ENCODE peak calls at places on chromosomes 5 and 9, in seven cellular contexts. N is breast epithelium, A is IMR-90, O is A549, B is prostate gland, F is right lobe of liver, C is HepG2. P is an unnamed sample.

GRCh38 chr9:115278241-115279035 is 160.5 kb upstream of the TNC start:
- DNase-seq in N (no peak), A (no peak), O (no peak), B (no peak), F (no peak), C (no peak), P (no peak)

GRCh38 chr9:137073992-137074399 is 3.3 kb upstream of the UAP1L1 start:
- DNase-seq in N (no peak), A (no peak), O (no peak), B (no peak), F (no peak), C (peak), P (no peak)

GRCh38 chr5:39547548-39548154 is 122.9 kb upstream of the DAB2 start:
- DNase-seq in N (no peak), A (peak), O (peak), B (peak), F (no peak), C (peak), P (peak)

GRCh38 chr5:113250341-113250953 is 184.3 kb downstream of the TSSK1B start:
- DNase-seq in N (no peak), A (peak), O (no peak), B (no peak), F (no peak), C (no peak), P (peak)

GRCh38 chr9:77605449-77606220 is 42.5 kb downstream of the GNA14 start:
- DNase-seq in N (no peak), A (no peak), O (no peak), B (no peak), F (no peak), C (no peak), P (no peak)

GRCh38 chr5:172412724-172413260 is 41.5 kb downstream of the SH3PXD2B start:
- DNase-seq in N (peak), A (peak), O (no peak), B (no peak), F (peak), C (no peak), P (peak)

GRCh38 chr5:172744106-172745104 is 26.6 kb downstream of the DUSP1 start:
- DNase-seq in N (no peak), A (no peak), O (no peak), B (peak), F (no peak), C (no peak), P (peak)

GRCh38 chr5:132487841-132488555 is 2.6 kb downstream of the IRF1 start:
- DNase-seq in N (peak), A (no peak), O (no peak), B (no peak), F (no peak), C (no peak), P (peak)

GRCh38 chr9:121269888-121270254 is 1.9 kb downstream of the GSN start:
- DNase-seq in N (no peak), A (no peak), O (no peak), B (no peak), F (no peak), C (no peak), P (no peak)

GRCh38 chr5:103546858-103547257 is 15.7 kb downstream of the NUDT12 start:
- DNase-seq in N (no peak), A (no peak), O (no peak), B (no peak), F (no peak), C (no peak), P (no peak)

GRCh38 chr9:95207403-95207802 is 110.1 kb downstream of the FANCC start:
- DNase-seq in N (no peak), A (no peak), O (no peak), B (no peak), F (no peak), C (no peak), P (no peak)

GRCh38 chr5:125023673-125024072 is 277.2 kb upstream of the ZNF608 start:
- DNase-seq in N (no peak), A (peak), O (no peak), B (no peak), F (no peak), C (no peak), P (no peak)

GRCh38 chr5:103452089-103452488 is 110.5 kb downstream of the NUDT12 start:
- DNase-seq in N (no peak), A (no peak), O (no peak), B (no peak), F (no peak), C (no peak), P (no peak)

GRCh38 chr9:88072831-88073365 is 65.4 kb downstream of the SPATA31C2 start:
- DNase-seq in N (no peak), A (no peak), O (no peak), B (no peak), F (no peak), C (no peak), P (no peak)

GRCh38 chr9:137314561-137315560 is 12.8 kb upstream of the NRARP start:
- DNase-seq in N (peak), A (no peak), O (no peak), B (no peak), F (no peak), C (no peak), P (peak)

GRCh38 chr5:36908544-36909260 is 32.1 kb downstream of the NIPBL start:
- DNase-seq in N (no peak), A (no peak), O (no peak), B (no peak), F (no peak), C (no peak), P (no peak)

GRCh38 chr5:2023196-2023595 is 140.5 kb upstream of the IRX4 start:
- DNase-seq in N (no peak), A (no peak), O (no peak), B (no peak), F (no peak), C (no peak), P (no peak)

GRCh38 chr9:117783828-117784227 is 79.6 kb downstream of the TLR4 start:
- DNase-seq in N (no peak), A (no peak), O (no peak), B (no peak), F (peak), C (no peak), P (no peak)

GRCh38 chr5:159133041-159133741 is 33.5 kb upstream of the EBF1 start:
- DNase-seq in N (no peak), A (peak), O (peak), B (peak), F (no peak), C (peak), P (peak)

GRCh38 chr5:138177936-138178515 is 404 bp downstream of the BRD8 start:
- DNase-seq in N (no peak), A (peak), O (peak), B (peak), F (peak), C (peak), P (no peak)

GRCh38 chr5:88142801-88143692 is 125.6 kb downstream of the TMEM161B start:
- DNase-seq in N (no peak), A (no peak), O (no peak), B (no peak), F (no peak), C (no peak), P (peak)

GRCh38 chr9:111442360-111443027 is 41.7 kb downstream of the ECPAS start:
- DNase-seq in N (no peak), A (no peak), O (no peak), B (no peak), F (no peak), C (no peak), P (no peak)

GRCh38 chr5:167652690-167653089 is 638.8 kb upstream of the WWC1 start:
- DNase-seq in N (no peak), A (peak), O (no peak), B (no peak), F (no peak), C (no peak), P (no peak)

GRCh38 chr9:125997510-125997823 is 250.3 kb downstream of the PBX3 start:
- DNase-seq in N (no peak), A (no peak), O (no peak), B (no peak), F (peak), C (no peak), P (no peak)

GRCh38 chr9:94922098-94922607 is 195.7 kb downstream of the AOPEP start:
- DNase-seq in N (no peak), A (peak), O (no peak), B (peak), F (no peak), C (peak), P (peak)

GRCh38 chr9:124339603-124340146 is 75.6 kb downstream of the PSMB7 start:
- DNase-seq in N (no peak), A (no peak), O (no peak), B (no peak), F (no peak), C (no peak), P (no peak)

GRCh38 chr5:141811287-141812155 is 66.7 kb downstream of the PCDH1 start:
- DNase-seq in N (no peak), A (no peak), O (peak), B (no peak), F (no peak), C (peak), P (no peak)

GRCh38 chr9:93105620-93106019 is 9.6 kb downstream of the CARD19 start:
- DNase-seq in N (no peak), A (no peak), O (no peak), B (no peak), F (no peak), C (no peak), P (no peak)

GRCh38 chr9:93110400-93110855 is 14.4 kb downstream of the CARD19 start:
- DNase-seq in N (peak), A (no peak), O (no peak), B (no peak), F (peak), C (no peak), P (peak)

GRCh38 chr9:93108301-93109041 is 12.5 kb downstream of the CARD19 start:
- DNase-seq in N (no peak), A (no peak), O (no peak), B (no peak), F (peak), C (no peak), P (peak)

GRCh38 chr9:93107151-93107824 is 11.3 kb downstream of the CARD19 start:
- DNase-seq in N (peak), A (no peak), O (no peak), B (no peak), F (peak), C (no peak), P (peak)

DNA sequence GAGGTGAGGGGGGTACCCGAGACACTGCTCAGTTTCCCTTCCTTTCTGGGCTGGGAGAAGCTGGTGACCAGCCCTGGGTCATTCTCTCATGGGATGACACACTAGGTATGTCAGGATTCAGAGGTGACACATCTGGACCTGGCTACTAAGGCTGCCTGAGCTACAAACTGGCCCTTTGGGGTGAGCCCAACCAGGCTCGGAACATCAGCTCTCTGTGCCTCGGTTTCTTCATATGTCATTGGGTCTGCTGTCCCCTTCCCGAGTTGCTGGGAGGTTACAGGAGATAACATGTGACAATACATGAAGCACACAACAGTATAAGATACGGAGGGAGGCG is 11.8 kb downstream of the CARD19 start:
- DNase-seq in N (no peak), A (no peak), O (no peak), B (no peak), F (peak), C (no peak), P (no peak)
- H3K27ac ChIP-seq in N (no peak), A (no peak), O (no peak), B (no peak), F (no peak), C (no peak), P (no peak)

DNA sequence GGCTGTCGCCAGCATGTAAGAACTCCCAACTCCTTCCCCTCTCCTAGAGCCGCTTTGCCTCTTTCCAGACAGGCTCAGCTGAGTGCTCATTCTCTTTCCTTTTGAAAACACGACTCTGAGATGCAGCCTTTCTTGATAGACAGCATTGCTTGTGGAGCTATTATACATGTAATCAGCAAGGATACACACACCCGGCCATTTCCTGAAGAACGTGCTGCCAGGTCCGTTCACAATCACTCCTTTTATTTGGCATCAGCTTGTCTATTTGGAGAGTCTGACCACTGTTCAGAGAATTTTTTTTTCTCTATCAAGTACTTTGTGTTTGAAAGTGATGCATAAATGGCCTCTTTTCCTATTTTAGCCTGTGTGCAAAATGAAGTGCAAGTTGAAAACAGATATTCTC is 328.7 kb downstream of the MARCHF11 start:
- DNase-seq in N (no peak), A (no peak), O (no peak), B (no peak), F (no peak), C (no peak), P (no peak)
- TF ChIP-seq POLR2A in N (no peak), A (no peak), O (no peak), B (no peak), F (no peak), C (no peak), P (no peak)

DNA sequence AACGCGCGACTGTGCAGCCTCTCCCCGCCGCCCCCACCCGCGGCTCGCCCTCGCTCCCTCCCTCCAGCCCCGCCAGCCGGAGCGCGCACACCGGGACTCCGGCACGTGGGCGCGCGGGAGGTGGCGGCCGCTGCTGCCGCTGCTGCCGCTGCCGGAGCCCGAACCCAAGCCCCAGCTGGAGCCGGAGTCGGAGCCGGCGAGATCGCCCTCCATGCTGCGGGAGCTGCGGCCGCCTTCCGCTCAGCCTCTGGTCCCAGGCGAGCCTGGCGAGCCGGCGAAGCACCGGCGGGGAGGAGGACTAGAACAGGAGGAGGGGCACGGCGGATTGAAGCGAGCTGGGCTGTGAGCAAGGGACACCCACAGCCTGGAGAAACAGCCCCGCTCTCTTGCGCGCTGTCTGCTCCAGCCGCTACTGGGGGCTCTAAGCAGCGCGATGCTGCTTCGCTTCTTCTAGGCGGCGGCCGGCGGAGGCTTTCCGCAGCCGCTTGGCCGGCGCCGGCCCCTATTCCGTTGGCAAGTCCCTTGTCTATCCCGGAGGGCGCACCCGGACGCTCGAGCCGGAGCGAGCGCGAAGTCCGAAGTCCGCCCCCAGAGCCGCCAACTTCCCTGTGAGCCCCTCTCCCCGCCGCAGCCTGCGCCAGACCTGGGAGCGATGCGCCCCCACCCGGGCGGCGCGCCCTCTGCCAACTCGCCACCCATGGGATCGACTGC is 598.7 kb upstream of the SGCD start:
- DNase-seq in N (peak), A (peak), O (peak), B (peak), F (peak), C (no peak), P (peak)
- H3K4me3 ChIP-seq in N (peak), A (peak), O (peak), B (peak), F (peak), C (no peak), P (no peak)

GRCh38 chr5:150075806-150076205 is 10.5 kb downstream of the CSF1R start:
- DNase-seq in N (no peak), A (no peak), O (no peak), B (no peak), F (peak), C (no peak), P (no peak)

GRCh38 chr5:150075233-150075632 is 11.1 kb downstream of the CSF1R start:
- DNase-seq in N (no peak), A (no peak), O (no peak), B (no peak), F (peak), C (no peak), P (no peak)

GRCh38 chr5:150070821-150071220 is 15.5 kb downstream of the CSF1R start:
- DNase-seq in N (no peak), A (no peak), O (no peak), B (no peak), F (no peak), C (no peak), P (no peak)

GRCh38 chr5:150073677-150074076 is 12.7 kb downstream of the CSF1R start:
- DNase-seq in N (no peak), A (no peak), O (no peak), B (no peak), F (no peak), C (no peak), P (no peak)

GRCh38 chr5:150073086-150073625 is 13.2 kb downstream of the CSF1R start:
- DNase-seq in N (no peak), A (no peak), O (no peak), B (no peak), F (peak), C (no peak), P (peak)
- H3K27ac ChIP-seq in N (no peak), A (no peak), O (no peak), B (no peak), F (no peak), C (no peak), P (no peak)

DNA sequence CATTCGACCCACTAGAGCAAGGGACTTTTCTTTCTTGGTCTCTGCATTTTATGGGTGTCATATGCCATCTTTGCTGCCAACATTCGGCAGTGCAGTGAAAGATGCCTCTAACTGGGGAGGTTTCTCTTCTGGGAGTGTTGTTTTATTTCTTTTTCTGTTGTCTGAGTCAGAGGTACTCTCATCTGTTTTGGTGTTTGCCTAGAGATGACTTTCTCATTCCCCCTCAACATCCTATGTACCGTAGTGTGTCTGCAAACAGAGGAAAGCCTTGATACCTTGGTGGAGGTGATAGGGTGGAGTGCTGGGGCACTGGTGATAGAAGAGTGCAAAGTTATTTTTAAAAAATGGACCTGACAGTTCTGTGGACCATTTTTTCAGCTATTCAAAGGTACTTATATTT is 182.1 kb downstream of the ARHGAP26 start:
- DNase-seq in N (no peak), A (no peak), O (no peak), B (no peak), F (no peak), C (no peak), P (no peak)
- TF ChIP-seq POLR2A in N (no peak), A (no peak), O (no peak), B (no peak), F (no peak), C (no peak), P (no peak)

GRCh38 chr5:43068037-43068436 is 27.9 kb upstream of the ANXA2R start:
- DNase-seq in N (no peak), A (no peak), O (no peak), B (no peak), F (no peak), C (no peak), P (no peak)
- H3K4me3 ChIP-seq in N (peak), A (peak), O (peak), B (peak), F (peak), C (peak), P (no peak)

DNA sequence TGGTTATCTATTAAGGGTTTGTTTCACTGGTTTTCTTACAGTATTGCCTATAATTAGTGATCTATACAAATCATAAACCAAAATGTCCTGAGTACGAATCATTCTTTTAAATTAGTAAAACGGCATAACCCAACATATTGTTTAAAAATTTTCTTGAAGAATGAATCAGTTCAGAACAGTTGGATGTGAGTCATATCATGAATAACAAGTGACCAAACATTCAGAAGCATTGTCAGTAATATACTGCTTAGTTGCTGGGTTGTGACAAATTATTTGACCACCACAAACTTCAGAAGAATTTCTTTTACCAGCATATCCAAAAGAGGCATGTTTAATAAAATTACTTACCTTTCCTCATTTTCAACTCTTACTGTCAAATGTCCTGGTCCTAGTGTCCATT is 111.2 kb downstream of the UNC13B start:
- DNase-seq in N (no peak), A (peak), O (no peak), B (no peak), F (no peak), C (no peak), P (no peak)
- H3K27ac ChIP-seq in N (no peak), A (no peak), O (no peak), B (no peak), F (no peak), C (no peak), P (no peak)

DNA sequence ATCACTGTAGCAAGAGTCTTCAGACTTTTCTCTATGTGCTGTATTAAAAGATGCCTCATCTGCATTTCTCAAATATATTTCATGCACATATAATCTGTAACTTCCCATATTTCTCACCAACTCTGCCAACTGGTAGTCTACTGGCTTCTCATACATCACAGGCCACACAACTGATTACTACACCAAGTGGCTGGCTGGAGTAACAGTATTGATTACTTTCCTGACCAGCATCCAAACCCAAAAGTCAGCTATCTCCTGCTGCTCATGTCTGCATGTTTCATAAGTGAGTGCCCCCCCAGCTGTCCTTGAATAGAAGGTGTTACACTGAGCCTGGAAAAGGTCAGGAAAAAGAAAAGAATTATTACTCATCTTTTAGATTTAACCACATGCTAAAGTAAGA is 17.4 kb downstream of the ERCC8 start:
- DNase-seq in N (no peak), A (no peak), O (no peak), B (no peak), F (peak), C (no peak), P (no peak)
- TF ChIP-seq POLR2A in N (no peak), A (no peak), O (no peak), B (no peak), F (no peak), C (no peak), P (no peak)

P was measured in body of pancreas.